ENCODE peak calls at places on chromosomes 6 and 20, in six cellular contexts. X, M, I, D, U and F are unnamed samples.

GRCh38 chr20:49452011-49452482 is 30.4 kb downstream of the KCNB1 start:
- DNase-seq in X (peak), M (no peak), I (no peak), D (peak), U (no peak), F (no peak)

GRCh38 chr20:58340853-58341252 is 31.3 kb downstream of the RAB22A start:
- DNase-seq in X (no peak), M (no peak), I (no peak), D (no peak), U (no peak), F (no peak)

GRCh38 chr6:145310116-145310515 is 425.2 kb downstream of the EPM2A start:
- DNase-seq in X (no peak), M (no peak), I (no peak), D (no peak), U (peak), F (no peak)

GRCh38 chr6:160534050-160534696 is 129.9 kb downstream of the LPA start:
- DNase-seq in X (peak), M (peak), I (peak), D (peak), U (no peak), F (peak)

GRCh38 chr20:39070484-39071231 is 108.5 kb downstream of the DHX35 start:
- DNase-seq in X (peak), M (no peak), I (no peak), D (no peak), U (peak), F (no peak)

GRCh38 chr20:4064118-4064962 is 49.0 kb upstream of the RNF24 start:
- DNase-seq in X (peak), M (peak), I (no peak), D (peak), U (no peak), F (no peak)

GRCh38 chr20:18645196-18645745 is 57.4 kb downstream of the DTD1 start:
- DNase-seq in X (no peak), M (no peak), I (no peak), D (no peak), U (no peak), F (no peak)

GRCh38 chr20:19120569-19120968 is 91.9 kb upstream of the SLC24A3 start:
- DNase-seq in X (no peak), M (no peak), I (no peak), D (no peak), U (no peak), F (no peak)

GRCh38 chr6:155050311-155050710 is 55.2 kb downstream of the TIAM2 start:
- DNase-seq in X (no peak), M (no peak), I (no peak), D (no peak), U (peak), F (no peak)

GRCh38 chr20:23145281-23145700 is 59.2 kb upstream of the CD93 start:
- DNase-seq in X (no peak), M (no peak), I (no peak), D (no peak), U (no peak), F (no peak)